ENCODE peak calls at places on chromosomes 1 and 21, in five cellular contexts. One of them, this sample, is unnamed.

GRCh38 chr1:234579967-234580366 is 30.0 kb downstream of the IRF2BP2 start:
- DNase-seq in mucosa of descending colon: no peak
- DNase-seq in dorsolateral prefrontal cortex: no peak
- DNase-seq in AG09319: no peak
- DNase-seq in bronchial epithelial cell: peak; percentile 55
- DNase-seq in this sample: peak; percentile 50

GRCh38 chr1:153246825-153247224 is 12.7 kb upstream of the LORICRIN start:
- DNase-seq in mucosa of descending colon: no peak
- DNase-seq in dorsolateral prefrontal cortex: no peak
- DNase-seq in AG09319: no peak
- DNase-seq in bronchial epithelial cell: no peak
- DNase-seq in this sample: no peak

GRCh38 chr1:6484826-6485139 is 6.7 kb downstream of the PLEKHG5 start:
- DNase-seq in mucosa of descending colon: no peak
- DNase-seq in dorsolateral prefrontal cortex: no peak
- DNase-seq in AG09319: no peak
- DNase-seq in bronchial epithelial cell: no peak
- DNase-seq in this sample: no peak

GRCh38 chr1:172352435-172352834 is 68.0 kb upstream of the C1orf105 start:
- DNase-seq in mucosa of descending colon: no peak
- DNase-seq in dorsolateral prefrontal cortex: no peak
- DNase-seq in AG09319: no peak
- DNase-seq in bronchial epithelial cell: peak; percentile 90
- DNase-seq in this sample: peak; percentile 76

GRCh38 chr1:166910396-166910994 is 34.4 kb upstream of the TADA1 start:
- DNase-seq in mucosa of descending colon: peak; percentile 56
- DNase-seq in dorsolateral prefrontal cortex: peak; percentile 81
- DNase-seq in AG09319: peak; percentile 27
- DNase-seq in bronchial epithelial cell: peak; percentile 96
- DNase-seq in this sample: peak; percentile 98

GRCh38 chr21:43287974-43288755 is 119.4 kb downstream of the CRYAA start:
- DNase-seq in mucosa of descending colon: peak; percentile 61
- DNase-seq in dorsolateral prefrontal cortex: no peak
- DNase-seq in AG09319: no peak
- DNase-seq in bronchial epithelial cell: no peak
- DNase-seq in this sample: no peak

GRCh38 chr1:179599623-179600249 is 8.1 kb downstream of the TDRD5 start:
- DNase-seq in mucosa of descending colon: no peak
- DNase-seq in dorsolateral prefrontal cortex: no peak
- DNase-seq in AG09319: no peak
- DNase-seq in bronchial epithelial cell: peak; percentile 57
- DNase-seq in this sample: peak; percentile 73

GRCh38 chr1:178566187-178566586 is 53.3 kb downstream of the TEX35 start:
- DNase-seq in mucosa of descending colon: no peak
- DNase-seq in dorsolateral prefrontal cortex: no peak
- DNase-seq in AG09319: no peak
- DNase-seq in bronchial epithelial cell: no peak
- DNase-seq in this sample: peak; percentile 21

GRCh38 chr1:153494976-153495535 is 34.6 kb upstream of the S100A7 start:
- DNase-seq in mucosa of descending colon: peak; percentile 81
- DNase-seq in dorsolateral prefrontal cortex: peak; percentile 70
- DNase-seq in AG09319: peak; percentile 14
- DNase-seq in bronchial epithelial cell: peak; percentile 46
- DNase-seq in this sample: peak; percentile 81

GRCh38 chr1:85894651-85895050 is 186.4 kb upstream of the ZNHIT6 start:
- DNase-seq in mucosa of descending colon: no peak
- DNase-seq in dorsolateral prefrontal cortex: no peak
- DNase-seq in AG09319: peak; percentile 2
- DNase-seq in bronchial epithelial cell: peak; percentile 34
- DNase-seq in this sample: peak; percentile 57

GRCh38 chr1:241177665-241178064 is 179.3 kb downstream of the RGS7 start:
- DNase-seq in mucosa of descending colon: no peak
- DNase-seq in dorsolateral prefrontal cortex: no peak
- DNase-seq in AG09319: no peak
- DNase-seq in bronchial epithelial cell: no peak
- DNase-seq in this sample: no peak

GRCh38 chr1:116921937-116922336 is 12.2 kb downstream of the PTGFRN start:
- DNase-seq in mucosa of descending colon: no peak
- DNase-seq in dorsolateral prefrontal cortex: no peak
- DNase-seq in AG09319: no peak
- DNase-seq in bronchial epithelial cell: no peak
- DNase-seq in this sample: no peak

GRCh38 chr1:240618946-240619345 is 7.0 kb upstream of the GREM2 start:
- DNase-seq in mucosa of descending colon: no peak
- DNase-seq in dorsolateral prefrontal cortex: no peak
- DNase-seq in AG09319: no peak
- DNase-seq in bronchial epithelial cell: no peak
- DNase-seq in this sample: no peak

GRCh38 chr1:204872262-204872881 is 1.7 kb downstream of the NFASC start:
- DNase-seq in mucosa of descending colon: no peak
- DNase-seq in dorsolateral prefrontal cortex: peak; percentile 60
- DNase-seq in AG09319: no peak
- DNase-seq in bronchial epithelial cell: no peak
- DNase-seq in this sample: no peak

GRCh38 chr1:23627065-23627464 is 64.5 kb upstream of the RPL11 start:
- DNase-seq in mucosa of descending colon: no peak
- DNase-seq in dorsolateral prefrontal cortex: no peak
- DNase-seq in AG09319: no peak
- DNase-seq in bronchial epithelial cell: no peak
- DNase-seq in this sample: no peak

GRCh38 chr1:22262583-22262982 is 119.7 kb upstream of the WNT4 start:
- DNase-seq in mucosa of descending colon: peak; percentile 82
- DNase-seq in dorsolateral prefrontal cortex: no peak
- DNase-seq in AG09319: no peak
- DNase-seq in bronchial epithelial cell: no peak
- DNase-seq in this sample: no peak

GRCh38 chr1:235642021-235642942 is 7.3 kb downstream of the GNG4 start:
- DNase-seq in mucosa of descending colon: peak; percentile 42
- DNase-seq in dorsolateral prefrontal cortex: no peak
- DNase-seq in AG09319: no peak
- DNase-seq in bronchial epithelial cell: peak; percentile 30
- DNase-seq in this sample: peak; percentile 91

GRCh38 chr1:51567653-51568052 is 48.6 kb upstream of the EPS15 start:
- DNase-seq in mucosa of descending colon: no peak
- DNase-seq in dorsolateral prefrontal cortex: no peak
- DNase-seq in AG09319: peak; percentile 96
- DNase-seq in bronchial epithelial cell: peak; percentile 54
- DNase-seq in this sample: peak; percentile 85

GRCh38 chr1:51564124-51564523 is 45.1 kb upstream of the EPS15 start:
- DNase-seq in mucosa of descending colon: no peak
- DNase-seq in dorsolateral prefrontal cortex: no peak
- DNase-seq in AG09319: no peak
- DNase-seq in bronchial epithelial cell: peak; percentile 47
- DNase-seq in this sample: peak; percentile 54

GRCh38 chr1:51565009-51565408 is 45.9 kb upstream of the EPS15 start:
- DNase-seq in mucosa of descending colon: no peak
- DNase-seq in dorsolateral prefrontal cortex: no peak
- DNase-seq in AG09319: no peak
- DNase-seq in bronchial epithelial cell: no peak
- DNase-seq in this sample: no peak

GRCh38 chr1:51568231-51568935 is 48.5 kb upstream of the OSBPL9 start:
- DNase-seq in mucosa of descending colon: no peak
- DNase-seq in dorsolateral prefrontal cortex: no peak
- DNase-seq in AG09319: no peak
- DNase-seq in bronchial epithelial cell: no peak
- DNase-seq in this sample: no peak

DNA sequence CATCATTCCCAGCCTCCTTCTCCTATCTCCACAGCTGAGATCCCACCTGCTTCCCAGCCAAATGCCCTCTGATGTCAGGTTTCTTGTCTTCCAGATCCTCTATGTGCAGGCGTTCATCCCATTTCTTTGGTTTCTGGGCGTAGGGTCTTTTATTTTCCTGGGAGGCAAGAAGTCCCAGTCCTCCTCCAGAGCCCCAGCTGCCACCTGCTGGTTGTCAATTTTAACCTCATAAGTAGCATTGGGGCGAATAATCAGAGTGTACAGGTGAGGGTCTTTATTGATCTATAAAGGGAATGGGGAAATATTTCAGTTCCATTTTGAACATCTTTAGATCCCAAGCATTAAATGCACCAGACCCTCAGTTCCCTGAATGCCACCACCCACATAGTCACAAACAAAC is 47.2 kb upstream of the EPS15 start:
- DNase-seq in mucosa of descending colon: no peak
- DNase-seq in dorsolateral prefrontal cortex: no peak
- DNase-seq in AG09319: no peak
- DNase-seq in bronchial epithelial cell: no peak
- DNase-seq in this sample: no peak
- TF ChIP-seq CTCF in mucosa of descending colon: no peak
- TF ChIP-seq CTCF in dorsolateral prefrontal cortex: no peak
- TF ChIP-seq CTCF in AG09319: no peak
- TF ChIP-seq CTCF in bronchial epithelial cell: no peak
- TF ChIP-seq CTCF in this sample: no peak

GRCh38 chr21:36427502-36427901 is 42.3 kb downstream of the CHAF1B start:
- DNase-seq in mucosa of descending colon: no peak
- DNase-seq in dorsolateral prefrontal cortex: no peak
- DNase-seq in AG09319: no peak
- DNase-seq in bronchial epithelial cell: no peak
- DNase-seq in this sample: no peak

GRCh38 chr21:36422279-36423098 is 37.3 kb downstream of the CHAF1B start:
- DNase-seq in mucosa of descending colon: peak; percentile 50
- DNase-seq in dorsolateral prefrontal cortex: no peak
- DNase-seq in AG09319: no peak
- DNase-seq in bronchial epithelial cell: peak; percentile 58
- DNase-seq in this sample: peak; percentile 76

GRCh38 chr21:36425286-36425685 is 40.1 kb downstream of the CHAF1B start:
- DNase-seq in mucosa of descending colon: no peak
- DNase-seq in dorsolateral prefrontal cortex: no peak
- DNase-seq in AG09319: no peak
- DNase-seq in bronchial epithelial cell: no peak
- DNase-seq in this sample: no peak

GRCh38 chr21:36423772-36424433 is 38.7 kb downstream of the CHAF1B start:
- DNase-seq in mucosa of descending colon: no peak
- DNase-seq in dorsolateral prefrontal cortex: no peak
- DNase-seq in AG09319: no peak
- DNase-seq in bronchial epithelial cell: no peak
- DNase-seq in this sample: no peak

DNA sequence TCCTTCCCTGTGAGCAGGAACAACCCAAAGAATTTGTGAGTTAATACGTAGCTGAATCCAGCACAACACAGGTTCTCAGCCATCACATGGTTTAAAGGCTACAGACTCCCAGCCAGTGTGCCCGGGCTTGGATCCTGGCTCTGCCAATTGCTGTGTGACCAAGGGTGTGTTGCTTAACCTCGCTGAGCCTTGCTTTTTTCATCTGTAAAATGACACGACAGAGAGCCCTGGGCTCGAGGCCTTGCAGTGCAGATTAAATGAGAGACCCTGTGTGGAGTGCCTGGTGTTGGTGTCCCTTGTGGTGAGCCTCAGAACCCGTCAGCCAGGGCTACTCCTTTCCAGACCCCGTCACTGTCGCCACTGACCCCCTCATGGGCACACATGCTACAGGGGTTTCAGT is 39.4 kb downstream of the CHAF1B start:
- DNase-seq in mucosa of descending colon: no peak
- DNase-seq in dorsolateral prefrontal cortex: no peak
- DNase-seq in AG09319: no peak
- DNase-seq in bronchial epithelial cell: no peak
- DNase-seq in this sample: no peak
- TF ChIP-seq CTCF in mucosa of descending colon: no peak
- TF ChIP-seq CTCF in dorsolateral prefrontal cortex: no peak
- TF ChIP-seq CTCF in AG09319: no peak
- TF ChIP-seq CTCF in bronchial epithelial cell: no peak
- TF ChIP-seq CTCF in this sample: no peak

DNA sequence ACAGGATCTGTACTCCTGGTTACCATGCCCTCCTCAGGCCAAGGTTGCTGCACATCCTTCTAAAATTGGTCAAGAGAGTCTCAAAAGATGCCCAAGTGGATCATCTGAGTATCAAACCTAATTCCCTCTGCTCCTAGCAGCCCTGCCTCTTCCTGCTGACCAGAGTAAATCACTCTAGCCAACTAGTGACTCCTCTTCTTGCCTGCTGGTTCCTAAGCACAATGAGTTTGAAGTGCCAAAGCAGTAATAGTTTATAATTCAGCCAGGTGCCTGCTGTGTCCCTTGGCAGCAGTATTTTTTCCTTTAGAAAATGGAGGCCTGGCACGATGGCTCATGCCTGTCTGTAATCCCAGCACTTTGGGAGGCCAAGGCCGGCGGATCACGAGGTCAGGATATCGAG is 137.9 kb upstream of the CAMK1G start:
- DNase-seq in mucosa of descending colon: no peak
- DNase-seq in dorsolateral prefrontal cortex: no peak
- DNase-seq in AG09319: no peak
- DNase-seq in bronchial epithelial cell: no peak
- DNase-seq in this sample: no peak
- TF ChIP-seq CTCF in mucosa of descending colon: no peak
- TF ChIP-seq CTCF in dorsolateral prefrontal cortex: no peak
- TF ChIP-seq CTCF in AG09319: no peak
- TF ChIP-seq CTCF in bronchial epithelial cell: no peak
- TF ChIP-seq CTCF in this sample: no peak

GRCh38 chr1:46444466-46444865 is 45.2 kb upstream of the DMBX1 start:
- DNase-seq in mucosa of descending colon: no peak
- DNase-seq in dorsolateral prefrontal cortex: no peak
- DNase-seq in AG09319: no peak
- DNase-seq in bronchial epithelial cell: no peak
- DNase-seq in this sample: no peak
- TF ChIP-seq CTCF in mucosa of descending colon: no peak
- TF ChIP-seq CTCF in dorsolateral prefrontal cortex: no peak
- TF ChIP-seq CTCF in AG09319: no peak
- TF ChIP-seq CTCF in bronchial epithelial cell: no peak
- TF ChIP-seq CTCF in this sample: no peak

DNA sequence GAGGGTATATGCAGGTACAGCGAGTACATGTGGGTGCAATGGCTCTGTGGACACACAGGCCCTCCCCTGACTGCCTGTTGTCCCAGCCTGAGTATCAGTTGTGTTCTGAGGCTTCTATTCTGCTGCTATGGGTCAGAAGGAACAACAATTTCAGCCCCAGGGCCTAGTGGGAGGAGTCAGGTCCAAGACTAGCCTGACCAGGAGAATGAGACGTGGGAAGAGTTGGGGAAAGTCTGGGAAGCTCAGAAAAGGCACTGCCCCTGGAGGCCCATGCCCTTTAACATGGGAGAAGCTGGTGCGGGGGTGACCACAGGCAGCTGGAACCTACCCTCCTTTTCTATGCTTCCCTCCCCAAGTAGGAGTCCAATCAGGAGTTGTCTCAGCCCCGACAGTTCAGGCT is 7.7 kb downstream of the IGSF8 start:
- DNase-seq in mucosa of descending colon: no peak
- DNase-seq in dorsolateral prefrontal cortex: no peak
- DNase-seq in AG09319: no peak
- DNase-seq in bronchial epithelial cell: no peak
- DNase-seq in this sample: no peak
- TF ChIP-seq CTCF in mucosa of descending colon: no peak
- TF ChIP-seq CTCF in dorsolateral prefrontal cortex: no peak
- TF ChIP-seq CTCF in AG09319: no peak
- TF ChIP-seq CTCF in bronchial epithelial cell: no peak
- TF ChIP-seq CTCF in this sample: no peak

GRCh38 chr1:151590961-151591360 is 20.9 kb upstream of the SNX27 start:
- DNase-seq in mucosa of descending colon: no peak
- DNase-seq in dorsolateral prefrontal cortex: no peak
- DNase-seq in AG09319: no peak
- DNase-seq in bronchial epithelial cell: no peak
- DNase-seq in this sample: no peak

GRCh38 chr1:151593651-151594625 is 17.9 kb upstream of the SNX27 start:
- DNase-seq in mucosa of descending colon: peak; percentile 87
- DNase-seq in dorsolateral prefrontal cortex: peak; percentile 72
- DNase-seq in AG09319: no peak
- DNase-seq in bronchial epithelial cell: peak; percentile 61
- DNase-seq in this sample: peak; percentile 84

GRCh38 chr1:151596166-151596933 is 15.5 kb upstream of the SNX27 start:
- DNase-seq in mucosa of descending colon: no peak
- DNase-seq in dorsolateral prefrontal cortex: no peak
- DNase-seq in AG09319: no peak
- DNase-seq in bronchial epithelial cell: peak; percentile 88
- DNase-seq in this sample: peak; percentile 66
- TF ChIP-seq CTCF in mucosa of descending colon: no peak
- TF ChIP-seq CTCF in dorsolateral prefrontal cortex: no peak
- TF ChIP-seq CTCF in AG09319: no peak
- TF ChIP-seq CTCF in bronchial epithelial cell: no peak
- TF ChIP-seq CTCF in this sample: no peak

GRCh38 chr21:16193758-16194606 is 464.2 kb downstream of the USP25 start:
- DNase-seq in mucosa of descending colon: no peak
- DNase-seq in dorsolateral prefrontal cortex: peak; percentile 85
- DNase-seq in AG09319: peak; percentile 47
- DNase-seq in bronchial epithelial cell: peak; percentile 88
- DNase-seq in this sample: peak; percentile 65
- TF ChIP-seq CTCF in mucosa of descending colon: no peak
- TF ChIP-seq CTCF in dorsolateral prefrontal cortex: peak; percentile 39
- TF ChIP-seq CTCF in AG09319: peak; percentile 34
- TF ChIP-seq CTCF in bronchial epithelial cell: peak; percentile 27
- TF ChIP-seq CTCF in this sample: no peak